ENCODE peak calls at places on chromosome 3, in five cellular contexts. T is endodermal cell, S is neural progenitor cell, O is IMR-90, W is SK-N-SH. Q is an unnamed sample.

GRCh38 chr3:178304758-178305157 is 231.5 kb upstream of the KCNMB2 start:
- DNase-seq in T (no peak), S (no peak), W (no peak), O (peak), Q (no peak)

GRCh38 chr3:10198761-10199688 is 34.3 kb downstream of the IRAK2 start:
- DNase-seq in S (no peak), T (no peak), W (no peak), O (peak), Q (no peak)

GRCh38 chr3:123163146-123163545 is 38.6 kb upstream of the SEC22A start:
- DNase-seq in O (no peak), S (no peak), T (no peak), W (no peak), Q (no peak)

GRCh38 chr3:51280171-51280570 is 104.9 kb upstream of the MANF start:
- DNase-seq in O (no peak), W (no peak), S (no peak), T (no peak), Q (peak)

GRCh38 chr3:149765762-149766334 is 13.6 kb upstream of the COMMD2 start:
- DNase-seq in W (peak), S (peak), T (no peak), O (peak), Q (no peak)

GRCh38 chr3:156617781-156618180 is 56.6 kb upstream of the TIPARP start:
- DNase-seq in O (no peak), S (no peak), T (no peak), W (no peak), Q (no peak)

GRCh38 chr3:182682263-182683229 is 110.8 kb upstream of the ATP11B start:
- DNase-seq in S (peak), T (peak), O (peak), W (peak), Q (peak)

GRCh38 chr3:54133196-54133595 is 10.8 kb downstream of the CACNA2D3 start:
- DNase-seq in S (no peak), T (no peak), W (no peak), O (no peak), Q (no peak)

GRCh38 chr3:187833799-187834578 is 88.7 kb upstream of the BCL6 start:
- DNase-seq in O (no peak), W (no peak), T (peak), S (no peak), Q (no peak)

GRCh38 chr3:131568460-131568859 is 65.7 kb upstream of the MRPL3 start:
- DNase-seq in S (peak), T (peak), W (no peak), O (no peak), Q (no peak)

GRCh38 chr3:56980798-56981390 is 79.6 kb upstream of the SPATA12 start:
- DNase-seq in O (peak), W (no peak), S (no peak), T (no peak), Q (no peak)

GRCh38 chr3:125351814-125352456 is 23.2 kb downstream of the ZNF148 start:
- DNase-seq in O (peak), T (no peak), W (no peak), S (no peak), Q (no peak)

GRCh38 chr3:189712906-189713483 is 81.8 kb downstream of the TP63 start:
- DNase-seq in O (peak), W (no peak), T (no peak), S (no peak), Q (no peak)

GRCh38 chr3:39268554-39268910 is 11.3 kb downstream of the CX3CR1 start:
- DNase-seq in T (peak), O (no peak), S (no peak), W (no peak), Q (no peak)

GRCh38 chr3:39271363-39271762 is 8.5 kb downstream of the CX3CR1 start:
- DNase-seq in O (no peak), S (no peak), W (no peak), T (no peak), Q (no peak)

GRCh38 chr3:39264053-39264452 is 15.8 kb downstream of the CX3CR1 start:
- DNase-seq in W (no peak), S (no peak), T (no peak), O (no peak), Q (no peak)

GRCh38 chr3:39269528-39269927 is 10.3 kb downstream of the CX3CR1 start:
- DNase-seq in O (no peak), W (no peak), S (no peak), T (peak), Q (no peak)

GRCh38 chr3:39267631-39268553 is 11.9 kb downstream of the CX3CR1 start:
- DNase-seq in S (no peak), W (no peak), T (no peak), O (no peak), Q (no peak)
- TF ChIP-seq CTCF in S (no peak), W (no peak), T (no peak), O (no peak), Q (no peak)

GRCh38 chr3:172676208-172676920 is 34.5 kb downstream of the NCEH1 start:
- DNase-seq in S (no peak), O (no peak), W (no peak), T (peak), Q (no peak)
- H3K27ac ChIP-seq in S (no peak), O (peak), W (peak), T (no peak), Q (no peak)

GRCh38 chr3:47296562-47297302 is 14.0 kb downstream of the KLHL18 start:
- DNase-seq in O (no peak), S (no peak), T (no peak), W (no peak), Q (no peak)
- H3K4me3 ChIP-seq in O (no peak), S (no peak), T (no peak), W (no peak), Q (no peak)

DNA sequence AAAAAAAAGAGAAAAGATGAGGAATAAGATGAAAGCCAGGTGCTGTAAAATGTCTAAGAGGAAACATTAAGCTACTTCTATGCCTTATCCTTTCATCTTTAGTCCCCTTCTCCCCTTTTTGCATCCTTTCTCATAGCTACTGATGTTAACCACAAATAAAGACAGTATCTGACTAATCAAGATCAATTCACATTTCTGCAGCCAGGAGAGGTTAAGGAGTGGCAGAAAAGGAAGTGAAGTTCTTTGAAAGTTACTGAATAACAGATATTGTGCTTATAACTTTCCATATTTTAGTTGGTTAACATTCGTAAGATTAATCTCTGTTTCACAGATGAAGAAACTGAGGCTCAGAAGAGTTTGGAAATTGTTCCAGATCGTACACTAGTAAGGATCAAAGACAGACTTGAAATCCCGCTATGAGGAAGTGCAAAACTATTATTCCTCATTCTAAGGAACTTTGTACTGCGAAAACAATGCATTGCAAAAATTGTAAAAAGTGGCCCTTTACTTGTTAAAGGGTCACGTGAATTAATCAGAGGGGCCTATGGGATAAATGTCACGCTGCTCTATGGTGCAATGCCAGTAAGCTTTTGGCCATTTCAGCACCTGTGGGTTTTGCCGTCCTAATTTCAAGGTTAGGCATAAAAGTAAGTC is 117.7 kb upstream of the GRM7 start:
- DNase-seq in T (no peak), S (no peak), O (no peak), W (no peak), Q (no peak)
- TF ChIP-seq CTCF in T (no peak), S (no peak), O (no peak), W (no peak), Q (no peak)

DNA sequence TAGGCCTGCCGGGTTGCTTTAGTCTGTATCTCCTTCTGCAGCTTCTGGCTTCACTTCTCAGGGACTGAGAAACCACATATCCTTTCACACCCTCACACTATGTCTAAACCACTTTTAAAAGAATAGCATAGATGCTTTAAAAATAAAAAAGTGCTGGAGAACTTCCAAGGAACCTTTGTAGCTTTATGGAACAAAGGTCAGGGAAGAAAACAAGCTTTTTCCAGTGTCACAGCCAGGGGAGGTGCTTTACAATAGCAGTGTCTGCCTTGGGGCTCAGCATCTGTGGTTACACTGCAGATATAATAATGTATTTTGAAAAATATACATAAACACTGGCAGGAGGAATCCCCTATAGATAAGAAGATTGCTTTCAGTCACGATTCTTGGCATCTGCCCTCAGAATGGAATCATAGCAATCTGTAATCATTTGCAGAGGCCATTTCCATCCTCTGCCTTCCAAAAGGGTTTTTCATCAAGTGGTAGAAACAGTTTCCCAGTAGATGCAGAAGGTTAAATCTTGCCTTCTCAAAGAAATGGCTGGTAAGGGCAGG is 362.4 kb upstream of the LRRC3B start:
- DNase-seq in O (no peak), W (peak), T (no peak), S (no peak), Q (no peak)
- H3K27ac ChIP-seq in O (no peak), W (no peak), T (no peak), S (no peak), Q (no peak)

GRCh38 chr3:128878011-128878457 is 1.4 kb upstream of the ACAD9 start:
- DNase-seq in W (no peak), T (no peak), O (no peak), S (no peak), Q (no peak)
- H3K4me3 ChIP-seq in W (peak), T (peak), O (no peak), S (peak), Q (peak)